ENCODE peak calls at places on chromosomes 11 and 22, in seven cellular contexts. K is GM03348; O is iPS DF 19.7; H is frontal cortex; E is AG08396; I is stimulated activated CD8-positive, alpha-beta memory T cell treated with anti-CD3 and anti-CD28 coated beads, Interleukin-4, amount 100 ng/mL, for 1 hour; A is lower leg skin. G is an unnamed sample.
A peak's percentile ranks its signal among the peaks of the same experiment; 100 is the strongest.

GRCh38 chr11:106523921-106524320 is 446.5 kb downstream of the AASDHPPT start:
- DNase-seq in K (no peak), E (no peak), A (no peak), O (no peak), I (no peak), H (no peak), G (no peak)

GRCh38 chr11:64735860-64736259 is 8.1 kb downstream of the RASGRP2 start:
- DNase-seq in O (no peak), K (no peak), E (no peak), A (no peak), I (no peak), H (no peak), G (no peak)

GRCh38 chr11:16879690-16880089 is 134.5 kb downstream of the PLEKHA7 start:
- DNase-seq in O (no peak), I (no peak), A (no peak), H (no peak), K (no peak), E (no peak), G (no peak)

GRCh38 chr11:112291191-112291590 is 30.5 kb upstream of the PLET1 start:
- DNase-seq in O (no peak), K (no peak), H (no peak), E (no peak), A (no peak), I (no peak), G (no peak)

GRCh38 chr11:70678931-70679900 is 280.9 kb downstream of the CTTN start:
- DNase-seq in A (no peak), E (no peak), O (no peak), K (no peak), H (no peak), I (no peak), G (no peak)

GRCh38 chr22:25759825-25760231 is 17.8 kb downstream of the MYO18B start:
- DNase-seq in H (no peak), O (no peak), E (peak; percentile 83), A (no peak), I (no peak), K (peak; percentile 85), G (no peak)

GRCh38 chr11:13963169-13963948 is 836 bp downstream of the SPON1 start:
- DNase-seq in K (peak; percentile 34), H (peak; percentile 41), E (peak; percentile 59), I (no peak), O (no peak), A (no peak), G (peak; percentile 57)

GRCh38 chr22:41387341-41387740 is 5.6 kb downstream of the TEF start:
- DNase-seq in I (no peak), E (no peak), K (no peak), H (no peak), O (no peak), A (no peak), G (no peak)

GRCh38 chr22:45262931-45263789 is 21.6 kb upstream of the UPK3A start:
- DNase-seq in I (no peak), K (no peak), H (no peak), E (no peak), O (no peak), A (no peak), G (no peak)

GRCh38 chr11:69965821-69966582 is 112.1 kb upstream of the ANO1 start:
- DNase-seq in O (no peak), K (no peak), E (no peak), H (no peak), I (no peak), A (no peak), G (no peak)

GRCh38 chr11:67374571-67375276 is 1.3 kb upstream of the CLCF1 start:
- DNase-seq in O (no peak), H (no peak), I (no peak), K (peak; percentile 47), A (no peak), E (no peak), G (no peak)

GRCh38 chr22:38751422-38752346 is 4.1 kb downstream of the SUN2 start:
- DNase-seq in K (no peak), A (peak; percentile 43), H (no peak), I (peak; percentile 49), E (no peak), O (no peak), G (peak; percentile 81)

GRCh38 chr11:120890921-120891320 is 133.0 kb upstream of the TBCEL start:
- DNase-seq in E (no peak), K (no peak), I (no peak), A (no peak), H (no peak), O (no peak), G (no peak)

GRCh38 chr11:69199583-69200295 is 44.0 kb downstream of the SMIM38 start:
- DNase-seq in I (no peak), H (no peak), O (no peak), K (no peak), A (no peak), E (no peak), G (no peak)

GRCh38 chr11:18676803-18677202 is 21.8 kb upstream of the TMEM86A start:
- DNase-seq in K (no peak), I (no peak), O (no peak), H (no peak), E (no peak), A (no peak), G (no peak)

GRCh38 chr22:46090051-46090591 is 60.2 kb upstream of the PPARA start:
- DNase-seq in A (no peak), H (no peak), E (no peak), O (no peak), K (no peak), I (no peak), G (no peak)

GRCh38 chr11:134228625-134229024 is 4.2 kb downstream of the VPS26B start:
- DNase-seq in K (peak; percentile 77), H (no peak), A (no peak), O (no peak), E (no peak), I (no peak), G (peak; percentile 64)

GRCh38 chr11:78310500-78310909 is 107.1 kb downstream of the GAB2 start:
- DNase-seq in I (no peak), O (no peak), A (no peak), E (peak; percentile 24), H (no peak), K (peak; percentile 72), G (no peak)

GRCh38 chr11:1131033-1131911 is 26.5 kb upstream of the MUC5AC start:
- DNase-seq in E (no peak), A (no peak), O (no peak), H (no peak), K (no peak), I (no peak), G (no peak)

GRCh38 chr11:1071571-1072115 is 3.0 kb upstream of the MUC2 start:
- DNase-seq in I (no peak), O (no peak), E (no peak), A (no peak), H (no peak), K (no peak), G (no peak)

GRCh38 chr11:9755561-9755960 is 91.7 kb downstream of the SWAP70 start:
- DNase-seq in K (peak; percentile 61), I (no peak), H (no peak), E (peak; percentile 70), O (no peak), A (no peak), G (no peak)

GRCh38 chr11:95498731-95499396 is 267.9 kb upstream of the SESN3 start:
- DNase-seq in O (peak; percentile 69), K (no peak), H (no peak), E (no peak), A (no peak), I (no peak), G (no peak)

GRCh38 chr11:128772814-128773213 is 78.9 kb downstream of the FLI1 start:
- DNase-seq in E (no peak), I (peak; percentile 30), K (no peak), A (peak; percentile 30), O (no peak), H (no peak), G (peak; percentile 59)

GRCh38 chr11:133326332-133326731 is 206.0 kb downstream of the OPCML start:
- DNase-seq in A (no peak), H (no peak), K (no peak), E (no peak), O (no peak), I (no peak), G (no peak)

GRCh38 chr11:116792144-116792868 is 627 bp upstream of the APOA5 start:
- DNase-seq in H (no peak), E (no peak), A (no peak), K (no peak), I (no peak), O (no peak), G (no peak)

GRCh38 chr22:17471901-17472566 is 91.3 kb upstream of the SLC25A18 start:
- DNase-seq in K (no peak), H (no peak), A (no peak), E (peak; percentile 15), O (no peak), I (no peak), G (no peak)

GRCh38 chr11:11450744-11451362 is 97.8 kb upstream of the CSNK2A3 start:
- DNase-seq in I (no peak), A (no peak), H (no peak), E (peak; percentile 28), K (no peak), O (no peak), G (no peak)

GRCh38 chr11:36041988-36042606 is 98.2 kb downstream of the LDLRAD3 start:
- DNase-seq in K (peak; percentile 35), I (no peak), H (no peak), O (no peak), E (peak; percentile 26), A (no peak), G (no peak)

GRCh38 chr11:28728666-28729065 is 620.5 kb downstream of the METTL15 start:
- DNase-seq in O (no peak), K (no peak), A (no peak), E (no peak), H (no peak), I (no peak), G (no peak)

GRCh38 chr11:57203359-57203758 is 21.6 kb downstream of the LRRC55 start:
- DNase-seq in E (no peak), K (no peak), O (no peak), A (no peak), H (no peak), I (no peak), G (no peak)

GRCh38 chr22:42909363-42910058 is 52.4 kb upstream of the ARFGAP3 start:
- DNase-seq in K (no peak), E (no peak), H (no peak), O (no peak), A (no peak), I (no peak), G (no peak)

GRCh38 chr22:42972592-42973535 is 42.1 kb downstream of the PACSIN2 start:
- DNase-seq in H (peak; percentile 39), E (no peak), K (no peak), A (no peak), I (no peak), O (no peak), G (no peak)

GRCh38 chr11:864118-864827 is 21.6 kb downstream of the TSPAN4 start:
- DNase-seq in I (no peak), E (no peak), O (no peak), A (no peak), K (no peak), H (no peak), G (no peak)

GRCh38 chr11:95231881-95232605 is 1.0 kb upstream of the SESN3 start:
- DNase-seq in O (no peak), K (peak; percentile 67), E (peak; percentile 21), H (no peak), I (no peak), A (peak; percentile 65), G (peak; percentile 83)

GRCh38 chr11:119538748-119539147 is 115.8 kb upstream of the THY1 start:
- DNase-seq in I (no peak), H (no peak), A (no peak), K (no peak), O (no peak), E (no peak), G (no peak)

G was measured in activated CD4-positive, alpha-beta T cell treated with anti-CD3 and anti-CD28 coated beads for 36 hours.